ENCODE peak calls at places on chromosome X, in six cellular contexts. R is HepG2, S is SK-N-SH, C is A549, M is K562, Q is H1. N is an unnamed sample. For H3K4me1, the result is how much of the 10 kb centered on the place peaks cover.

GRCh38 chrX:106999002-106999975 is 723 bp downstream of the MORC4 start:
- DNase-seq in S (peak), Q (peak), M (no peak), C (peak), R (peak), N (no peak)

GRCh38 chrX:131288738-131289511 is at the start of gene IGSF1:
- DNase-seq in R (peak), S (peak), Q (peak), M (peak), C (peak), N (no peak)

GRCh38 chrX:130578906-130579305 is 177.1 kb downstream of the RBMX2 start:
- DNase-seq in C (no peak), S (no peak), R (no peak), M (no peak), Q (no peak), N (no peak)

GRCh38 chrX:57951666-57952319 is 41.5 kb upstream of the ZXDA start:
- DNase-seq in C (no peak), Q (no peak), S (no peak), R (no peak), M (no peak), N (no peak)

GRCh38 chrX:15525664-15526416 is 25.2 kb downstream of the BMX start:
- DNase-seq in Q (no peak), R (no peak), M (no peak), C (no peak), S (no peak), N (no peak)

GRCh38 chrX:131783555-131784338 is 239.4 kb upstream of the STK26 start:
- DNase-seq in Q (no peak), C (peak), M (no peak), S (no peak), R (no peak), N (peak)

GRCh38 chrX:94758130-94758529 is 1084.1 kb downstream of the FAM133A start:
- DNase-seq in Q (no peak), R (no peak), S (no peak), C (no peak), M (no peak), N (no peak)

GRCh38 chrX:111008126-111008525 is 87.9 kb upstream of the PAK3 start:
- DNase-seq in M (no peak), C (no peak), R (no peak), S (no peak), Q (no peak), N (no peak)

GRCh38 chrX:106397788-106398538 is 213.8 kb upstream of the RADX start:
- DNase-seq in S (no peak), C (no peak), Q (no peak), R (no peak), M (no peak), N (no peak)

GRCh38 chrX:101659601-101660063 is at the start of gene ARMCX2:
- DNase-seq in M (no peak), C (no peak), R (no peak), Q (peak), S (peak), N (no peak)

GRCh38 chrX:48741834-48742233 is 19.7 kb upstream of the GLOD5 start:
- DNase-seq in M (no peak), C (no peak), R (no peak), S (no peak), Q (no peak), N (no peak)

GRCh38 chrX:136525738-136526606 is 6.0 kb upstream of the VGLL1 start:
- DNase-seq in R (no peak), M (no peak), Q (no peak), C (peak), S (no peak), N (no peak)

GRCh38 chrX:3577551-3577950 is 135.9 kb downstream of the PRKX start:
- DNase-seq in S (no peak), R (no peak), M (no peak), Q (no peak), C (no peak), N (no peak)

GRCh38 chrX:12249997-12250396 is 111.7 kb downstream of the FRMPD4 start:
- DNase-seq in Q (no peak), M (no peak), C (no peak), R (no peak), S (no peak), N (no peak)

GRCh38 chrX:82648062-82648461 is 860.0 kb upstream of the POU3F4 start:
- DNase-seq in M (no peak), R (no peak), C (peak), Q (no peak), S (no peak), N (no peak)

GRCh38 chrX:112083624-112084326 is 1.2 kb upstream of the TRPC5 start:
- DNase-seq in R (no peak), Q (peak), M (no peak), S (no peak), C (no peak), N (no peak)

GRCh38 chrX:78102100-78102499 is 1.9 kb upstream of the PGK1 start:
- DNase-seq in R (no peak), M (no peak), C (no peak), Q (no peak), S (no peak), N (no peak)

GRCh38 chrX:789096-789495 is 158.5 kb downstream of the SHOX start:
- DNase-seq in Q (no peak), S (no peak), M (no peak), R (no peak), C (no peak), N (no peak)

GRCh38 chrX:112714357-112714918 is 34.7 kb upstream of the LHFPL1 start:
- DNase-seq in C (no peak), R (no peak), Q (no peak), S (no peak), M (no peak), N (no peak)

GRCh38 chrX:77160301-77160700 is 286.9 kb upstream of the FGF16 start:
- DNase-seq in S (no peak), M (no peak), Q (peak), C (peak), R (no peak), N (no peak)

GRCh38 chrX:38282044-38282443 is 45.3 kb downstream of the RPGR start:
- DNase-seq in R (no peak), C (peak), S (no peak), M (no peak), Q (no peak), N (no peak)

GRCh38 chrX:599837-600715 is 30.5 kb upstream of the SHOX start:
- DNase-seq in Q (peak), M (no peak), C (no peak), R (no peak), S (no peak), N (no peak)

GRCh38 chrX:24395775-24396174 is 35.3 kb downstream of the SUPT20HL1 start:
- DNase-seq in Q (no peak), M (peak), R (peak), S (peak), C (peak), N (peak)

GRCh38 chrX:103730746-103731508 is 20.2 kb downstream of the TMEM31 start:
- DNase-seq in S (no peak), C (no peak), R (no peak), M (no peak), Q (no peak), N (no peak)

GRCh38 chrX:47380268-47380667 is 9.9 kb downstream of the ZNF157 start:
- DNase-seq in C (no peak), R (peak), S (no peak), Q (no peak), M (no peak), N (peak)

GRCh38 chrX:110182362-110182761 is 135.5 kb downstream of the AMMECR1 start:
- DNase-seq in C (no peak), R (no peak), Q (no peak), M (no peak), S (no peak), N (no peak)

GRCh38 chrX:95071052-95071451 is 1397.0 kb downstream of the FAM133A start:
- DNase-seq in R (no peak), C (no peak), S (no peak), Q (no peak), M (no peak), N (no peak)

GRCh38 chrX:135489542-135489941 is 30.9 kb upstream of the INTS6L start:
- DNase-seq in M (no peak), R (no peak), S (no peak), Q (no peak), C (no peak), N (peak)

GRCh38 chrX:85544609-85545008 is 165.1 kb upstream of the POF1B start:
- DNase-seq in M (no peak), C (no peak), S (no peak), R (no peak), Q (no peak), N (no peak)

GRCh38 chrX:39460491-39460890 is 637.3 kb downstream of the BCOR start:
- DNase-seq in M (no peak), Q (no peak), R (no peak), S (no peak), C (no peak), N (no peak)

GRCh38 chrX:54171527-54171926 is 11.5 kb downstream of the FAM120C start:
- DNase-seq in R (no peak), S (no peak), M (no peak), Q (no peak), C (no peak), N (no peak)

GRCh38 chrX:105651052-105651451 is 171.3 kb upstream of the NRK start:
- DNase-seq in R (no peak), C (no peak), Q (no peak), S (no peak), M (no peak), N (no peak)

GRCh38 chrX:154096140-154097002 is 1.1 kb downstream of the MECP2 start:
- DNase-seq in C (peak), Q (no peak), R (peak), M (peak), S (no peak), N (no peak)
- TF ChIP-seq CHD2 in C (no peak), Q (no peak), R (no peak), M (no peak), S (no peak), N (no peak)

GRCh38 chrX:51851507-51852085 is 41.8 kb upstream of the MAGED1 start:
- DNase-seq in R (peak), C (no peak), M (no peak), S (no peak), Q (no peak), N (no peak)

GRCh38 chrX:51853251-51853650 is 40.2 kb upstream of the MAGED1 start:
- DNase-seq in C (no peak), M (no peak), S (no peak), Q (no peak), R (no peak), N (no peak)

GRCh38 chrX:51855698-51856097 is 37.7 kb upstream of the MAGED1 start:
- DNase-seq in S (no peak), C (no peak), Q (no peak), M (no peak), R (no peak), N (no peak)

GRCh38 chrX:51852096-51852495 is 41.3 kb upstream of the MAGED1 start:
- DNase-seq in C (no peak), R (no peak), M (no peak), S (no peak), Q (no peak), N (no peak)

GRCh38 chrX:51852621-51853020 is 40.8 kb upstream of the MAGED1 start:
- DNase-seq in R (no peak), S (no peak), C (no peak), Q (no peak), M (no peak), N (no peak)
- H3K4me1 ChIP-seq in R (under half), S (under half), C (under half), Q (under half), M (under half), N (under half)

GRCh38 chrX:150164971-150165605 is 198.0 kb upstream of the MAMLD1 start:
- DNase-seq in C (no peak), R (no peak), M (no peak), S (no peak), Q (no peak), N (no peak)

GRCh38 chrX:150165776-150166610 is 197.1 kb upstream of the MAMLD1 start:
- DNase-seq in S (no peak), Q (no peak), R (no peak), M (no peak), C (no peak), N (no peak)

GRCh38 chrX:150163181-150163930 is 199.8 kb upstream of the MAMLD1 start:
- DNase-seq in C (no peak), R (no peak), Q (no peak), S (no peak), M (no peak), N (no peak)

GRCh38 chrX:150162141-150162540 is 201.0 kb upstream of the MAMLD1 start:
- DNase-seq in C (peak), R (no peak), M (no peak), S (no peak), Q (no peak), N (no peak)

GRCh38 chrX:150163956-150164726 is 199.0 kb upstream of the MAMLD1 start:
- DNase-seq in C (no peak), S (no peak), Q (no peak), M (no peak), R (no peak), N (no peak)
- H3K27ac ChIP-seq in C (no peak), S (no peak), Q (no peak), M (no peak), R (no peak), N (no peak)

DNA sequence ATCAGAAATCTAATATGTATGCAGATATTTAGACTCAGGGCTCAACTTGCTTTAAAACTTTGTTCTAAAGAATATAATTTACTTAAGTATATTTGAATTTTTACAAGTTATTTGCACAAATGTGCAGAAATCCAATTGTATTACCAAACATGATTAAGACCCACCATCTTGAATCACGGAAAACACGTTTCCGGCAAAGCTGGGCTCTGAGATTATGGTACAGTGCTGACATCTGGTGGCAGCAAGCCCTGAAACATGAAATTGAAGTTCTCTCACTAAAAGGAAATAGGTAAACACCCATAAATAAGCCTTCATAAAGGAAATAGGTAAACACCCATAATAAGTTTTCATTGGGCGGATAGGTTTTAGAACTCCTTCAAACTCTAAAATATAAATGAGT is 98.3 kb upstream of the MAOA start:
- DNase-seq in M (peak), Q (no peak), C (peak), S (peak), R (peak), N (peak)
- TF ChIP-seq CHD2 in M (no peak), Q (no peak), C (no peak), S (no peak), R (no peak), N (no peak)